ENCODE peak calls at places on chromosomes 4 and X, in eight cellular contexts. X is SK-N-SH, H is lower lobe of right lung, D is HCT116, P is heart right ventricle, I is IMR-90, J is endodermal cell, W is fibroblast of lung. Z is an unnamed sample. For H3K4me1, the result is how much of the 10 kb centered on the place peaks cover.

GRCh38 chr4:48109413-48110263 is 24.4 kb downstream of the TXK start:
- DNase-seq in X (peak), H (no peak), D (peak), P (no peak), I (peak), J (peak), W (peak), Z (no peak)

GRCh38 chr4:37719021-37719420 is 32.8 kb upstream of the RELL1 start:
- DNase-seq in X (no peak), H (no peak), D (no peak), P (no peak), I (peak), J (no peak), W (peak), Z (no peak)

GRCh38 chrX:102604327-102604726 is 5.0 kb downstream of the ARMCX5 start:
- DNase-seq in X (no peak), H (no peak), D (no peak), P (no peak), I (no peak), J (no peak), W (no peak), Z (no peak)

GRCh38 chr4:19329631-19330030 is 922.1 kb upstream of the SLIT2 start:
- DNase-seq in X (no peak), H (no peak), D (no peak), P (no peak), I (peak), J (no peak), W (peak), Z (no peak)

GRCh38 chrX:105618393-105619101 is 203.8 kb upstream of the NRK start:
- DNase-seq in X (no peak), H (no peak), D (no peak), P (no peak), I (no peak), J (no peak), W (no peak), Z (no peak)

GRCh38 chr4:31081375-31081774 is 361.2 kb downstream of the PCDH7 start:
- DNase-seq in X (no peak), H (no peak), D (no peak), P (no peak), I (peak), J (no peak), W (peak), Z (no peak)

GRCh38 chrX:50941638-50942037 is 31.1 kb downstream of the BMP15 start:
- DNase-seq in X (peak), H (no peak), D (no peak), P (no peak), I (no peak), J (peak), W (no peak), Z (peak)

GRCh38 chr4:11471613-11472012 is 42.9 kb upstream of the HS3ST1 start:
- DNase-seq in X (no peak), H (no peak), D (no peak), P (no peak), I (no peak), J (no peak), W (no peak), Z (no peak)

GRCh38 chr4:168931215-168931650 is 78.8 kb downstream of the CBR4 start:
- DNase-seq in X (no peak), H (no peak), D (no peak), P (peak), I (no peak), J (no peak), W (no peak), Z (no peak)

GRCh38 chr4:38663021-38663800 is 788 bp upstream of the KLF3 start:
- DNase-seq in X (no peak), H (no peak), D (no peak), P (no peak), I (no peak), J (peak), W (peak), Z (no peak)

GRCh38 chr4:110361921-110362320 is 114.0 kb upstream of the ENPEP start:
- DNase-seq in X (no peak), H (no peak), D (no peak), P (no peak), I (no peak), J (no peak), W (peak), Z (no peak)

GRCh38 chr4:101865501-101866062 is 75.1 kb downstream of the BANK1 start:
- DNase-seq in X (no peak), H (no peak), D (no peak), P (no peak), I (peak), J (no peak), W (peak), Z (no peak)

GRCh38 chr4:158155656-158156356 is 17.0 kb downstream of the GASK1B start:
- DNase-seq in X (no peak), H (no peak), D (no peak), P (no peak), I (no peak), J (peak), W (peak), Z (no peak)

GRCh38 chr4:61992351-61992750 is 792.2 kb downstream of the ADGRL3 start:
- DNase-seq in X (no peak), H (no peak), D (no peak), P (no peak), I (no peak), J (no peak), W (no peak), Z (no peak)

GRCh38 chrX:121165930-121166359 is 118.5 kb downstream of the GLUD2 start:
- DNase-seq in X (no peak), H (no peak), D (no peak), P (no peak), I (no peak), J (no peak), W (no peak), Z (no peak)

GRCh38 chrX:12971282-12972003 is 3.5 kb upstream of the TMSB4X start:
- DNase-seq in X (no peak), H (peak), D (no peak), P (no peak), I (no peak), J (no peak), W (no peak), Z (no peak)

GRCh38 chr4:147731611-147732515 is at the start of gene ARHGAP10:
- DNase-seq in X (peak), H (peak), D (no peak), P (peak), I (peak), J (peak), W (peak), Z (peak)

GRCh38 chr4:108624263-108625056 is 4.1 kb downstream of the RPL34 start:
- DNase-seq in X (no peak), H (no peak), D (no peak), P (no peak), I (no peak), J (no peak), W (no peak), Z (no peak)

GRCh38 chr4:54499308-54500074 is 158.3 kb upstream of the KIT start:
- DNase-seq in X (no peak), H (no peak), D (no peak), P (no peak), I (peak), J (no peak), W (peak), Z (no peak)

GRCh38 chr4:2846172-2846571 is 2.5 kb downstream of the ADD1 start:
- DNase-seq in X (no peak), H (no peak), D (no peak), P (no peak), I (no peak), J (no peak), W (no peak), Z (no peak)

GRCh38 chr4:139918994-139919393 is 235.0 kb downstream of the MAML3 start:
- DNase-seq in X (no peak), H (no peak), D (no peak), P (no peak), I (no peak), J (no peak), W (peak), Z (no peak)
- H3K4me1 ChIP-seq in X (half or more), H (half or more), D (under half), P (half or more), I (under half), J (under half), W (under half), Z (under half)

DNA sequence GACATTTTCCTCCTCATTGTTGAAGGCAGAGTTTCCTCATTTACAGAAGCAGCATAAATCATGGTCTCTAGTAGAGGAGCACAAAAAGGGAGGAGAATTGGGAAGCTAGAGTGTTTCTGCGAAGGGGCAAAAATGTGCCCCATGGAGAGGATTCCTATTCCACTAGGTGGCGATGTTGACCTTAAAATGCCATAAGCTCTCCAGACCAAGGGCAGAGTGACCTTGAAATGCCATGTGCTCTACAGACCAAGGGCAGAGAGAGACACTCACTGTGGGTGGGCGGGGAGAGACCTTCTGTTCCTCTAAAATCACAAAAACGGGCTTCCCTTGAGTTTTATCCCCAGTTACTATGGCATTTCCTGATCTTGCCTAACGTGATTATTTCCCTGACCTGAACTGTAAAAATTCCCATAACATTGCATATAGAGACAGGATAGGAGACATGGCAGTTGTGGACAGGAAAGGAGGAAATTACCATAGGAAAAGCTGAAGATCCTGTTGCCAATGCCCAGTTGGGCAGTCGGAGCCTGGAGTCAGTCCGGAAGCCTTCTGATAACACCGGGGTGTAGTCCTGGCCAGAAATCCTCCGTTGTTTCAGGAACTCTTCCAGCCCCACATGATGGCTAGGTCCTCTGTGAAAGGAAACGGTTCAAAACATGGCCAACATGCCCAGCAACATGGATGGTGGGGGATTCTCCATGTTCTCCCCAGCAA is 567.7 kb downstream of the MAGEB5 start:
- DNase-seq in X (peak), H (no peak), D (peak), P (no peak), I (peak), J (peak), W (peak), Z (no peak)
- TF ChIP-seq CTCF in X (peak), H (peak), D (peak), P (peak), I (peak), J (peak), W (peak), Z (peak)

GRCh38 chr4:39928538-39928937 is 49.2 kb downstream of the PDS5A start:
- DNase-seq in X (no peak), H (no peak), D (no peak), P (no peak), I (no peak), J (no peak), W (no peak), Z (no peak)

GRCh38 chr4:39932776-39933402 is 44.8 kb downstream of the PDS5A start:
- DNase-seq in X (no peak), H (no peak), D (no peak), P (no peak), I (no peak), J (no peak), W (peak), Z (no peak)

GRCh38 chr4:39933689-39934590 is 43.8 kb downstream of the PDS5A start:
- DNase-seq in X (no peak), H (no peak), D (no peak), P (no peak), I (peak), J (no peak), W (peak), Z (no peak)

GRCh38 chr4:39936565-39937418 is 40.9 kb downstream of the PDS5A start:
- DNase-seq in X (no peak), H (no peak), D (no peak), P (no peak), I (no peak), J (no peak), W (no peak), Z (no peak)

DNA sequence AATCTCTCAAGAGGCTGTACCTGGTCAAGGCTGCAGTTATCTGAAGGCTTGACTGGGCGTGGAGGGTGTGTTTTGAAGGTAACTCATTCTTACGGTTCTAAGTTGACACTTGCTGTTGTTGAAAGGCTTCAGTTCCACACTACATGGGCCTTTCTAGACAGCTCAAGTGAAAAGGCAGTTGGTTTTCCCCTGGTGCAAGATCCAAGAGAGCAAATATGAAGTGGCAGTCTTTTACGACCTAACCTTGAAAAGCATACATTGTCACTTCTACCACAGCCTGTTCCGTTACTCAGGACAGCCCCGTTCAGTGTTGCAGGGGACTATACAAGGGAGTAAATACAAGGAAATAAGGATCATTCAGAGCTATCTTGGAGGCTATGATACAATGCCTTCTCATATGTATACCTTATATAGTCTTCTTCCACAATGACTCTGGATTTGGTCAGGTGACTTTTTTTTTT is 46.2 kb downstream of the PDS5A start:
- DNase-seq in X (no peak), H (no peak), D (no peak), P (no peak), I (no peak), J (no peak), W (no peak), Z (no peak)
- H3K4me1 ChIP-seq in X (under half), H (under half), D (under half), P (under half), I (under half), J (under half), W (under half), Z (under half)

GRCh38 chr4:1403591-1404572 is 2.4 kb downstream of the NKX1-1 start:
- DNase-seq in X (peak), H (peak), D (no peak), P (no peak), I (no peak), J (peak), W (no peak), Z (peak)
- TF ChIP-seq CTCF in X (no peak), H (no peak), D (no peak), P (no peak), I (no peak), J (no peak), W (no peak), Z (no peak)

GRCh38 chrX:2705461-2705860 is 14.4 kb downstream of the CD99 start:
- DNase-seq in X (no peak), H (no peak), D (no peak), P (no peak), I (no peak), J (no peak), W (no peak), Z (no peak)

GRCh38 chrX:2708016-2708415 is 16.9 kb downstream of the CD99 start:
- DNase-seq in X (no peak), H (no peak), D (no peak), P (no peak), I (no peak), J (peak), W (no peak), Z (no peak)

GRCh38 chrX:2703991-2704369 is 12.9 kb downstream of the CD99 start:
- DNase-seq in X (no peak), H (no peak), D (no peak), P (peak), I (no peak), J (peak), W (peak), Z (no peak)

GRCh38 chrX:2707334-2707760 is 16.3 kb downstream of the CD99 start:
- DNase-seq in X (peak), H (no peak), D (peak), P (peak), I (peak), J (peak), W (peak), Z (peak)

GRCh38 chrX:2705036-2705435 is 13.9 kb downstream of the CD99 start:
- DNase-seq in X (no peak), H (no peak), D (no peak), P (no peak), I (no peak), J (no peak), W (peak), Z (no peak)
- H3K4me1 ChIP-seq in X (under half), H (half or more), D (under half), P (half or more), I (under half), J (under half), W (under half), Z (under half)

GRCh38 chr4:112189754-112190153 is 41.8 kb upstream of the AP1AR start:
- DNase-seq in X (peak), H (no peak), D (no peak), P (no peak), I (peak), J (no peak), W (no peak), Z (no peak)
- TF ChIP-seq CTCF in X (peak), H (no peak), D (peak), P (peak), I (peak), J (peak), W (peak), Z (peak)

DNA sequence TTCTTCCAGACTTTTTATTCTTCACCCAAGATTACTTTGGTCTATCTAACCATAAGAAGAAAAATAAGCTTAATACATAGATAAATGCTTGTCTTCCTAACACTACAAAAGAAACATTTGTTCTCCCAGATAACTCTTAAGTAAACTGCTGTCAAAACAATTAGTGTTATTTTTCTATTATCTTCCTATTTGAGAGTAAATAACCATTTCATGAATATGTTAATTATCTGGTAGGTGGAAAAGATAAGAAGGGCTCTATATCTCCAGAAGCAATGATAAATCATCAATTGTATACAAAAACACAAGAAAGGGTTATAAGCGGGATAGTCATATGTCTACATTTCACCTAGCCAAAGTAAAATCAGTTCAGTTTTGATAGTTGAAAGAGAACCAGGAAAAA is 180.4 kb downstream of the ZIC3 start:
- DNase-seq in X (no peak), H (no peak), D (no peak), P (no peak), I (no peak), J (no peak), W (no peak), Z (no peak)
- H3K4me1 ChIP-seq in X (under half), H (under half), D (under half), P (under half), I (under half), J (under half), W (under half), Z (under half)

DNA sequence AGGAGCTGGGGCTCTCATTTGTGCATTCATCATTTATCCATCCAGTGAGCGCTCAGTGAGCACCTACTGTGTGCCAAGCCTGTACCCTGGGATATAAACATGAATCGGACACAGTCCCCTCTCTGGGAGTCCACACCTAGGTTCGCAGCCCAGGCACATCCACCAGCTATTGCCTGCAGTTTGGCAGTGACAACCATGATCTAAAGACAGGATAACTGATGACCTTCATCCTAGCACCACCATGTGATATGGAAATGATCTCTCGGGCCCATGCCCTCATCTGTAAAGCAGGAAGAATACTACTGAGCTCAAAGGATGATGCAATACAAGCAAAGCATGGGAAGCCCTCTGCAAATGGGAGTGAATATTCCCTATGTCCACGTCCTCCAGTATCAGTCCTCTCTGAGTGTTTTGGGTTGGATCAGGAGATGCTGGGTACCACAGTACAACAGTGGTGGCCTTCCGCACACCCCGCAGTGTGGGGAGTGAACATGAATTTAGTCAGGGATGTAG is 80.9 kb upstream of the MSX1 start:
- DNase-seq in X (no peak), H (no peak), D (no peak), P (no peak), I (no peak), J (no peak), W (no peak), Z (no peak)
- TF ChIP-seq CTCF in X (no peak), H (no peak), D (no peak), P (no peak), I (no peak), J (no peak), W (no peak), Z (no peak)

DNA sequence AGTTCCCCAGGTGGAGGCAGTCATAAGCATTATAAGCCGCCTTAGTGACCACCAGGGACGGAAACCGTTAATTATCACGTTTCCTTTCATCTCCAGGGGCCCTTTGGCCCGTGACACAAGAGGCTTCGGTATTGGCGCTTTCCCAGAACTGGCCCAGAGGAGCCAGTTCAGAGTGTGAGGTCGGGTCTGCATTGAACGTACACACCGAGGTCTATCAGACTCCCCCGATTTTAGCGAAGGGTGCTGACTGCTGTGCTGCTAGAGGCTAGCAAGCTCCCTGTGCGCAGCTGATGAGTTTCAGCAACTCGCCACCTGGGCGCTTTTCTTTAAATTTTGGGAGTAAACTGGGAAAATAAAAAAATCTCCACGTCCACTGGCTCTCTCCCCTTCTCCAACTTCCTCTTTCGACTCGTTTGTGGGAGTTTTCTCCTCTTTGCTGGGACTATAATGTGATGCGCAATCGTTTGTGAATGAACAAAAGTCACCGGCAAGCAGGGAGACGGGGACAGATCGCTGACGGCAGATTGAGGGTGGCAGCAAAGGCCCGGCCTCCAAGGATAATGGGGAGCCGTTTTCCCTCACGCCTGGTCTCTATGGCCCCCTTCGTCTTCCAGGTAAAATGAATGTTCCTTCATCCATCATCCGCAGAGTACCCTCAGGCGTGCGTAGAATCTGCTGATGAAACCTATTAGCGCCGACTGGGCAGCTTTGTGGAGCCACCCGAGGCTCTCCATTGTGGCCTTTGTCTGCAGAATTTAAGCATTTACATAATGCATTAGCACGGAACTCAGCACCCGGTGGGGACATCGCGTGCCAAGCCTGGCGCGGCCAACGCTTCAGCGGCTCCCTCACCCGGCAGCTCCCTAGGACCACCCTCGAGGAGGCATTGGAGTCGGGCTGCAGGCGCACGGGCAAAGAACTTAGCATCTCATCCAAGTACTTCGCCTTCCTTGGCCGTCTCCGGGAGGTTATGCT is 1.6 kb upstream of the LRAT start:
- DNase-seq in X (peak), H (no peak), D (no peak), P (no peak), I (no peak), J (peak), W (peak), Z (no peak)
- H3K4me1 ChIP-seq in X (under half), H (under half), D (under half), P (under half), I (under half), J (under half), W (under half), Z (under half)

Z was measured in right lobe of liver.